ENCODE peak calls at places on chromosomes 5 and 9, in five cellular contexts. T is stimulated activated naive B cell treated with anti-CD40 and anti-IgM and Interleukin-4, amounts not matched to agents 10 μg/mL and 1 μg/mL and 100 μg/mL, for 72 hours; Q is NCI-H446; Y is NCI-H2107; M is activated naive CD4-positive, alpha-beta T cell. X is an unnamed sample.

GRCh38 chr5:102809033-102809432 is 53.9 kb downstream of the PAM start:
- DNase-seq in Y (no peak), T (no peak), Q (no peak), M (no peak), X (no peak)

GRCh38 chr5:143987751-143988560 is 176.0 kb downstream of the HMHB1 start:
- DNase-seq in T (no peak), M (no peak), Y (no peak), Q (no peak), X (no peak)

GRCh38 chr9:110257097-110257955 is 1.0 kb upstream of the TXN start:
- DNase-seq in T (peak), Q (no peak), M (no peak), Y (no peak), X (no peak)

GRCh38 chr5:71884926-71885325 is 165.9 kb downstream of the CARTPT start:
- DNase-seq in Q (no peak), T (no peak), Y (no peak), M (no peak), X (no peak)

GRCh38 chr5:56305001-56305400 is 71.9 kb upstream of the ANKRD55 start:
- DNase-seq in Y (no peak), Q (no peak), M (no peak), T (no peak), X (no peak)

GRCh38 chr9:132908635-132909034 is 29.9 kb downstream of the SPACA9 start:
- DNase-seq in T (no peak), Q (no peak), Y (no peak), M (no peak), X (no peak)

GRCh38 chr5:79992891-79993290 is 1.8 kb upstream of the MTX3 start:
- DNase-seq in M (no peak), Y (no peak), Q (no peak), T (no peak), X (no peak)

GRCh38 chr9:97710356-97711222 is 13.4 kb upstream of the XPA start:
- DNase-seq in Y (peak), T (peak), Q (peak), M (peak), X (no peak)

GRCh38 chr5:150034677-150035076 is 34.1 kb downstream of the HMGXB3 start:
- DNase-seq in M (no peak), T (no peak), Q (no peak), Y (no peak), X (no peak)

GRCh38 chr5:75324791-75325190 is 12.2 kb upstream of the HMGCR start:
- DNase-seq in Y (no peak), M (no peak), T (no peak), Q (no peak), X (no peak)

GRCh38 chr5:69528015-69528414 is 32.0 kb upstream of the GTF2H2C start:
- DNase-seq in Y (no peak), Q (no peak), M (no peak), T (no peak), X (no peak)

GRCh38 chr9:35659340-35659739 is 1.2 kb downstream of the CCDC107 start:
- DNase-seq in T (no peak), Q (no peak), Y (no peak), M (no peak), X (no peak)

GRCh38 chr9:101387871-101388506 is 3.2 kb upstream of the BAAT start:
- DNase-seq in Q (peak), Y (no peak), T (no peak), M (no peak), X (no peak)

X was measured in GM12878.